ENCODE peak calls at places on chromosomes 7 and 10, in four cellular contexts. U is WTC11, X is T-helper 2 cell, R is upper lobe of left lung. L is an unnamed sample.

GRCh38 chr10:71562884-71563283 is 156.7 kb downstream of the C10orf105 start:
- DNase-seq in U (no peak), X (no peak), R (no peak), L (no peak)

GRCh38 chr7:1474736-1475135 is 15.5 kb upstream of the MICALL2 start:
- DNase-seq in U (no peak), R (no peak), X (no peak), L (no peak)

GRCh38 chr7:137690635-137691034 is 156.1 kb downstream of the DGKI start:
- DNase-seq in R (no peak), X (no peak), U (no peak), L (no peak)

GRCh38 chr7:92295391-92295790 is 49.6 kb downstream of the ANKIB1 start:
- DNase-seq in U (no peak), R (no peak), X (no peak), L (no peak)

GRCh38 chr10:103452714-103453230 is 602 bp upstream of the CALHM2 start:
- DNase-seq in U (no peak), R (no peak), X (no peak), L (no peak)

GRCh38 chr10:1120761-1121160 is 64.6 kb downstream of the WDR37 start:
- DNase-seq in R (no peak), X (no peak), U (no peak), L (no peak)

GRCh38 chr7:86301301-86301700 is 342.4 kb upstream of the GRM3 start:
- DNase-seq in R (no peak), U (no peak), X (no peak), L (no peak)

GRCh38 chr7:582931-583330 is 63.3 kb upstream of the PDGFA start:
- DNase-seq in U (no peak), R (no peak), X (no peak), L (no peak)

GRCh38 chr7:25495905-25496304 is 267.6 kb upstream of the NPVF start:
- DNase-seq in X (no peak), R (no peak), U (no peak), L (no peak)

GRCh38 chr7:50644586-50644985 is 79.4 kb upstream of the DDC start:
- DNase-seq in U (no peak), X (no peak), R (no peak), L (no peak)

GRCh38 chr7:111855161-111855841 is 293.0 kb upstream of the IMMP2L start:
- DNase-seq in R (peak), U (peak), X (no peak), L (peak)

GRCh38 chr10:13820119-13820518 is 233.4 kb downstream of the PRPF18 start:
- DNase-seq in X (no peak), U (no peak), R (no peak), L (no peak)

GRCh38 chr10:133442967-133443924 is 10.5 kb upstream of the SCART1 start:
- DNase-seq in R (no peak), X (no peak), U (no peak), L (no peak)

GRCh38 chr10:78177013-78177370 is 143.3 kb downstream of the RPS24 start:
- DNase-seq in X (no peak), R (no peak), U (no peak), L (no peak)

GRCh38 chr7:2336626-2337025 is 18.0 kb upstream of the EIF3B start:
- DNase-seq in R (no peak), X (no peak), U (no peak), L (no peak)

GRCh38 chr10:116470071-116470470 is 42.4 kb downstream of the PNLIPRP3 start:
- DNase-seq in X (no peak), U (no peak), R (no peak), L (no peak)

GRCh38 chr7:45662540-45663166 is 88.5 kb downstream of the ADCY1 start:
- DNase-seq in X (no peak), U (peak), R (no peak), L (no peak)

GRCh38 chr10:84140036-84140379 is 699 bp downstream of the GHITM start:
- DNase-seq in R (peak), U (no peak), X (no peak), L (no peak)

GRCh38 chr10:8407561-8408021 is 353.1 kb downstream of the GATA3 start:
- DNase-seq in R (no peak), X (no peak), U (no peak), L (no peak)

GRCh38 chr7:22452142-22452763 is 47.7 kb downstream of the STEAP1B start:
- DNase-seq in R (peak), U (peak), X (no peak), L (peak)

GRCh38 chr7:86904949-86905834 is 154.3 kb downstream of the ELAPOR2 start:
- DNase-seq in U (peak), X (no peak), R (no peak), L (no peak)

GRCh38 chr7:875476-876076 is 778 bp upstream of the GET4 start:
- DNase-seq in U (no peak), X (no peak), R (no peak), L (peak)

GRCh38 chr7:44867073-44867990 is 18.0 kb downstream of the PURB start:
- DNase-seq in U (no peak), X (no peak), R (no peak), L (no peak)

GRCh38 chr10:100997364-100998182 is 2.0 kb upstream of the LZTS2 start:
- DNase-seq in X (peak), R (peak), U (peak), L (peak)

GRCh38 chr10:59006511-59007306 is 169.7 kb upstream of the PHYHIPL start:
- DNase-seq in X (no peak), R (no peak), U (no peak), L (no peak)

GRCh38 chr7:30988346-30989005 is 24.7 kb downstream of the GHRHR start:
- DNase-seq in R (peak), U (peak), X (no peak), L (peak)

GRCh38 chr10:13520194-13520593 is 8.6 kb downstream of the BEND7 start:
- DNase-seq in R (no peak), U (no peak), X (no peak), L (no peak)

GRCh38 chr10:9579110-9579705 is 1438.5 kb upstream of the CELF2 start:
- DNase-seq in U (no peak), X (no peak), R (no peak), L (no peak)

GRCh38 chr10:78343266-78343665 is 309.6 kb downstream of the RPS24 start:
- DNase-seq in X (no peak), R (peak), U (no peak), L (no peak)

GRCh38 chr10:43212043-43212721 is 54.7 kb downstream of the RASGEF1A start:
- DNase-seq in X (no peak), U (no peak), R (no peak), L (no peak)

GRCh38 chr10:104170610-104171269 is 48.8 kb downstream of the SFR1 start:
- DNase-seq in U (no peak), X (no peak), R (no peak), L (no peak)

GRCh38 chr10:24872049-24872789 is 80.2 kb downstream of the PRTFDC1 start:
- DNase-seq in U (no peak), R (no peak), X (no peak), L (no peak)

GRCh38 chr10:42491801-42492200 is 146.6 kb downstream of the ZNF33B start:
- DNase-seq in U (no peak), X (no peak), R (no peak), L (no peak)

GRCh38 chr7:133061357-133061756 is 20.5 kb downstream of the CHCHD3 start:
- DNase-seq in R (no peak), X (no peak), U (no peak), L (no peak)

GRCh38 chr10:904403-904802 is 27.1 kb downstream of the LARP4B start:
- DNase-seq in X (no peak), R (no peak), U (no peak), L (no peak)

GRCh38 chr10:99346247-99346646 is 17.1 kb downstream of the CNNM1 start:
- DNase-seq in X (no peak), R (no peak), U (no peak), L (no peak)

GRCh38 chr10:29692121-29692539 is 57.4 kb upstream of the SVIL start:
- DNase-seq in U (no peak), R (peak), X (no peak), L (no peak)

GRCh38 chr7:28587211-28587610 is 174.9 kb downstream of the CREB5 start:
- DNase-seq in X (no peak), U (no peak), R (no peak), L (no peak)